ENCODE peak calls at places on chromosomes 1 and 21, in nine cellular contexts. U is neural progenitor cell, V is stomach, L is astrocyte of the spinal cord, F is heart right ventricle, Y is glutamatergic neuron, E is Caco-2, N is bronchial epithelial cell, X is epithelial cell of esophagus. P is an unnamed sample.

GRCh38 chr1:225482489-225482950 is 54.7 kb upstream of the LBR start:
- DNase-seq in Y (no peak), U (no peak), V (no peak), L (peak), X (no peak), E (no peak), N (no peak), F (no peak), P (no peak)

GRCh38 chr1:24555591-24556413 is at the start of gene NCMAP:
- DNase-seq in L (no peak), E (peak), N (no peak), U (peak), V (peak), Y (peak), F (no peak), X (peak), P (peak)

GRCh38 chr1:29830383-29830782 is 594.1 kb downstream of the PTPRU start:
- DNase-seq in U (no peak), V (peak), Y (no peak), X (no peak), N (no peak), L (no peak), E (no peak), F (no peak), P (no peak)

GRCh38 chr1:86779308-86780191 is 75.2 kb downstream of the SH3GLB1 start:
- DNase-seq in U (no peak), E (no peak), V (peak), F (no peak), L (peak), X (peak), N (peak), Y (no peak), P (no peak)

GRCh38 chr1:51313268-51313852 is 17.0 kb downstream of the TTC39A start:
- DNase-seq in L (no peak), N (no peak), U (peak), Y (peak), V (no peak), F (no peak), E (no peak), X (no peak), P (no peak)

GRCh38 chr21:46184625-46185555 is 631 bp upstream of the SPATC1L start:
- DNase-seq in F (peak), E (peak), V (peak), N (peak), X (peak), L (peak), U (peak), Y (peak), P (peak)

GRCh38 chr1:168609133-168609715 is 32.8 kb downstream of the XCL1 start:
- DNase-seq in X (peak), F (peak), Y (no peak), N (peak), V (no peak), L (peak), U (peak), E (no peak), P (no peak)

GRCh38 chr1:33322109-33322508 is 1.2 kb upstream of the A3GALT2 start:
- DNase-seq in N (no peak), E (no peak), L (no peak), V (no peak), U (no peak), F (no peak), Y (no peak), X (no peak), P (no peak)

GRCh38 chr1:236150291-236150940 is 8.1 kb downstream of the GPR137B start:
- DNase-seq in U (no peak), F (no peak), X (no peak), L (no peak), N (no peak), V (no peak), E (no peak), Y (no peak), P (no peak)

GRCh38 chr1:226763741-226764264 is 24.7 kb upstream of the ITPKB start:
- DNase-seq in F (no peak), E (no peak), X (peak), L (peak), N (peak), U (no peak), V (no peak), Y (no peak), P (no peak)

GRCh38 chr1:226764533-226764932 is 25.5 kb upstream of the ITPKB start:
- DNase-seq in L (no peak), N (no peak), F (no peak), Y (no peak), E (no peak), X (no peak), U (no peak), V (no peak), P (no peak)

GRCh38 chr1:226762055-226762454 is 23.0 kb upstream of the ITPKB start:
- DNase-seq in Y (no peak), V (no peak), L (no peak), E (no peak), F (no peak), X (no peak), U (no peak), N (no peak), P (no peak)

GRCh38 chr1:226761322-226761721 is 22.2 kb upstream of the ITPKB start:
- DNase-seq in N (peak), L (no peak), E (no peak), Y (no peak), U (no peak), X (peak), V (no peak), F (no peak), P (no peak)

GRCh38 chr1:226762988-226763740 is 24.1 kb upstream of the ITPKB start:
- DNase-seq in N (peak), L (no peak), Y (no peak), E (no peak), V (no peak), F (no peak), U (no peak), X (peak), P (no peak)
- TF ChIP-seq CTCF in N (no peak), L (no peak), Y (no peak), E (no peak), V (no peak), F (no peak), U (no peak), X (no peak), P (no peak)

GRCh38 chr1:223074901-223075300 is 68.1 kb downstream of the TLR5 start:
- DNase-seq in N (no peak), Y (no peak), L (no peak), X (no peak), F (no peak), V (no peak), E (no peak), U (no peak), P (no peak)

GRCh38 chr1:223075834-223076233 is 67.2 kb downstream of the TLR5 start:
- DNase-seq in V (no peak), E (no peak), U (no peak), Y (no peak), F (no peak), X (no peak), N (no peak), L (no peak), P (no peak)

GRCh38 chr1:223079498-223079897 is 63.5 kb downstream of the TLR5 start:
- DNase-seq in N (no peak), L (no peak), Y (no peak), F (no peak), U (no peak), E (no peak), V (no peak), X (no peak), P (no peak)

GRCh38 chr1:223076382-223076781 is 66.7 kb downstream of the TLR5 start:
- DNase-seq in L (no peak), Y (no peak), X (no peak), E (no peak), V (no peak), N (no peak), F (peak), U (no peak), P (no peak)

GRCh38 chr1:223077434-223077833 is 65.6 kb downstream of the TLR5 start:
- DNase-seq in E (no peak), U (no peak), V (no peak), L (no peak), N (no peak), Y (no peak), X (no peak), F (peak), P (no peak)
- TF ChIP-seq CTCF in E (no peak), U (no peak), V (no peak), L (no peak), N (no peak), Y (no peak), X (no peak), F (peak), P (no peak)

GRCh38 chr1:31214316-31215082 is 25.2 kb downstream of the NKAIN1 start:
- DNase-seq in U (peak), L (no peak), E (peak), F (no peak), V (no peak), N (no peak), Y (no peak), X (no peak), P (no peak)
- TF ChIP-seq CTCF in U (peak), L (peak), E (no peak), F (no peak), V (no peak), N (peak), Y (no peak), X (no peak), P (no peak)

GRCh38 chr1:161201828-161202712 is at the start of gene NDUFS2:
- DNase-seq in F (peak), X (peak), Y (peak), N (peak), U (peak), V (peak), E (peak), L (peak), P (peak)
- TF ChIP-seq CTCF in F (no peak), X (no peak), Y (peak), N (peak), U (peak), V (no peak), E (no peak), L (peak), P (no peak)

GRCh38 chr1:6357243-6357929 is 36.2 kb downstream of the ACOT7 start:
- DNase-seq in V (no peak), Y (no peak), F (no peak), L (no peak), E (peak), X (no peak), N (no peak), U (peak), P (no peak)
- TF ChIP-seq CTCF in V (no peak), Y (no peak), F (peak), L (peak), E (no peak), X (no peak), N (peak), U (peak), P (no peak)

DNA sequence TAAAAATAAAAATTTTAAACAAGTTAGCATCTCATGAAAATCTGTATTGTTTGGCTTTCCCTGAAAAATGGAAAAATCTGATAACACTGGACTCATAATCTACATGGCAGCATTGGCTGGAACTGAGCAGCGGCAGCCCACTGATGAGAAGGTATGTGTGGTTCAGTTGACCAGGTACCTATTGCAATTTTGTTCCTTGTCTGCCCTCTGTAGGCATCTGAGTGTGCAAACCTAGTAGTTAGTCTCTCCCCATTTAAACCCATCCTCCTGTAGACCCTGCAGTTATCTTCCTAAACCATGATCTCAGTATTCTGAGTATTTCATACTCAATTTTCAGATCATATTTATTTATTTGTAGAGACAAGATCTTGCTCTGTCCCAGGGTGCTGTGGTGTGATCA is 59.4 kb upstream of the SERBP1 start:
- DNase-seq in V (no peak), Y (no peak), F (peak), U (peak), X (peak), N (peak), L (peak), E (peak), P (no peak)
- TF ChIP-seq CTCF in V (peak), Y (no peak), F (peak), U (peak), X (peak), N (peak), L (peak), E (no peak), P (no peak)

DNA sequence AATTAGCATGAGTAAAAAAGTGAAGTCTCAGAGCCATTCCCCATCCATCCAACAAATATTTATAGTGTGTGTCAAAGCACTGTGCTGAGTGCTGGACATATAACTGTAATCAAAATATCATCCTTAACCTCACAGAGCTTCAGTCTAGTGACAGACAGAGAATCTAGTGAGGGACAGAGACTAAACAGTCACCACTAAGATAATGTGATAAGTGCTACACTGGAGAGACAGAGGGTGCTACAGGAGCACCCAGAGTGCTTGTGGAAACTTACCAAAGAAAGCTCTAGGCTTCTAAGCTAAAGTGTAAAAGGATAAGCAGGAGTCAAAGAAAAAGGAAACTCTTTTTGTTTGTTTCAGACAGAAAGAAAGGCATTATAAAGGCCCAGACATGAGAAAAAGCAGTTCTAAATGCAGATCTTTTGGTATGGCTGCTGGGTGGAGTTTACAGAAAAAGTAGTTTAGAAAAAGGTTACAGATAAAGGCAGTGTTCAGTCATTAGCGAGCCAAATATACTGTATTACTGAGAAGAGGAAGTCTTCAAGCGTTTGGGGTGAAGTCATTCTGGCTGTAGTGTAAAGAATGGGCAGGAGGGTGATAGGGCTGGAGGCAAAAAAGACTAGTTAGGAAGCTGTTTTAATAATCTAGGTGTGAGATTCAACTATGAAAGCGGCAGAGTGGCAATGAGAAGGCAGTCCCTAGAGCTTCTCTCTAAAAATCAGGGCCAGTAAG is 83.8 kb downstream of the SCMH1 start:
- DNase-seq in U (no peak), F (no peak), L (no peak), V (no peak), N (no peak), Y (no peak), X (no peak), E (no peak), P (no peak)
- TF ChIP-seq CTCF in U (no peak), F (peak), L (no peak), V (no peak), N (no peak), Y (no peak), X (no peak), E (no peak), P (no peak)